ENCODE peak calls at places on chromosomes 6 and 20, in seven cellular contexts. One of them, this sample, is unnamed.

GRCh38 chr6:37668251-37668650 is 29.4 kb downstream of the MDGA1 start:
- DNase-seq in thoracic aorta: no peak
- DNase-seq in cardiac fibroblast: peak; percentile 38
- DNase-seq in fibroblast of lung: no peak
- DNase-seq in CD8-positive, alpha-beta T cell: no peak
- DNase-seq in PC-9: peak; percentile 93
- DNase-seq in transverse colon: no peak
- DNase-seq in this sample: peak; percentile 73

GRCh38 chr6:164016056-164016455 is 601.5 kb downstream of the QKI start:
- DNase-seq in thoracic aorta: no peak
- DNase-seq in cardiac fibroblast: no peak
- DNase-seq in fibroblast of lung: no peak
- DNase-seq in CD8-positive, alpha-beta T cell: no peak
- DNase-seq in PC-9: no peak
- DNase-seq in transverse colon: no peak
- DNase-seq in this sample: no peak

GRCh38 chr6:7730003-7730402 is 4.1 kb downstream of the BMP6 start:
- DNase-seq in thoracic aorta: no peak
- DNase-seq in cardiac fibroblast: peak; percentile 46
- DNase-seq in fibroblast of lung: no peak
- DNase-seq in CD8-positive, alpha-beta T cell: no peak
- DNase-seq in PC-9: no peak
- DNase-seq in transverse colon: no peak
- DNase-seq in this sample: no peak

GRCh38 chr20:13671500-13672288 is 33.0 kb upstream of the TASP1 start:
- DNase-seq in thoracic aorta: peak; percentile 17
- DNase-seq in cardiac fibroblast: peak; percentile 66
- DNase-seq in fibroblast of lung: peak; percentile 90
- DNase-seq in CD8-positive, alpha-beta T cell: no peak
- DNase-seq in PC-9: no peak
- DNase-seq in transverse colon: no peak
- DNase-seq in this sample: peak; percentile 25

GRCh38 chr20:54014301-54014914 is 56.0 kb downstream of the BCAS1 start:
- DNase-seq in thoracic aorta: no peak
- DNase-seq in cardiac fibroblast: no peak
- DNase-seq in fibroblast of lung: no peak
- DNase-seq in CD8-positive, alpha-beta T cell: no peak
- DNase-seq in PC-9: no peak
- DNase-seq in transverse colon: no peak
- DNase-seq in this sample: no peak

GRCh38 chr20:53281557-53282117 is 309.5 kb downstream of the TSHZ2 start:
- DNase-seq in thoracic aorta: no peak
- DNase-seq in cardiac fibroblast: no peak
- DNase-seq in fibroblast of lung: no peak
- DNase-seq in CD8-positive, alpha-beta T cell: no peak
- DNase-seq in PC-9: peak; percentile 26
- DNase-seq in transverse colon: no peak
- DNase-seq in this sample: no peak

GRCh38 chr6:109381747-109382575 is at the start of gene CD164:
- DNase-seq in thoracic aorta: peak; percentile 75
- DNase-seq in cardiac fibroblast: peak; percentile 96
- DNase-seq in fibroblast of lung: peak; percentile 92
- DNase-seq in CD8-positive, alpha-beta T cell: peak; percentile 95
- DNase-seq in PC-9: peak; percentile 84
- DNase-seq in transverse colon: peak; percentile 94
- DNase-seq in this sample: peak; percentile 95

GRCh38 chr6:136225496-136225895 is 24.6 kb downstream of the MTFR2 start:
- DNase-seq in thoracic aorta: no peak
- DNase-seq in cardiac fibroblast: peak; percentile 56
- DNase-seq in fibroblast of lung: peak; percentile 12
- DNase-seq in CD8-positive, alpha-beta T cell: no peak
- DNase-seq in PC-9: no peak
- DNase-seq in transverse colon: no peak
- DNase-seq in this sample: peak; percentile 39

GRCh38 chr6:152380993-152381898 is 255.9 kb downstream of the SYNE1 start:
- DNase-seq in thoracic aorta: peak; percentile 68
- DNase-seq in cardiac fibroblast: peak; percentile 98
- DNase-seq in fibroblast of lung: peak; percentile 98
- DNase-seq in CD8-positive, alpha-beta T cell: no peak
- DNase-seq in PC-9: no peak
- DNase-seq in transverse colon: peak; percentile 53
- DNase-seq in this sample: peak; percentile 56

GRCh38 chr6:82980086-82980485 is 85.6 kb downstream of the UBE3D start:
- DNase-seq in thoracic aorta: no peak
- DNase-seq in cardiac fibroblast: peak; percentile 87
- DNase-seq in fibroblast of lung: peak; percentile 81
- DNase-seq in CD8-positive, alpha-beta T cell: no peak
- DNase-seq in PC-9: no peak
- DNase-seq in transverse colon: no peak
- DNase-seq in this sample: peak; percentile 62

GRCh38 chr6:63351995-63352586 is 32.3 kb upstream of the LGSN start:
- DNase-seq in thoracic aorta: no peak
- DNase-seq in cardiac fibroblast: peak; percentile 83
- DNase-seq in fibroblast of lung: peak; percentile 57
- DNase-seq in CD8-positive, alpha-beta T cell: no peak
- DNase-seq in PC-9: peak; percentile 51
- DNase-seq in transverse colon: no peak
- DNase-seq in this sample: peak; percentile 71

GRCh38 chr6:26501482-26501986 is 1.4 kb downstream of the BTN1A1 start:
- DNase-seq in thoracic aorta: peak; percentile 3
- DNase-seq in cardiac fibroblast: peak; percentile 19
- DNase-seq in fibroblast of lung: peak; percentile 27
- DNase-seq in CD8-positive, alpha-beta T cell: no peak
- DNase-seq in PC-9: no peak
- DNase-seq in transverse colon: peak; percentile 33
- DNase-seq in this sample: peak; percentile 25

GRCh38 chr20:36887779-36888133 is 11.8 kb downstream of the TLDC2 start:
- DNase-seq in thoracic aorta: no peak
- DNase-seq in cardiac fibroblast: no peak
- DNase-seq in fibroblast of lung: no peak
- DNase-seq in CD8-positive, alpha-beta T cell: no peak
- DNase-seq in PC-9: no peak
- DNase-seq in transverse colon: no peak
- DNase-seq in this sample: no peak

GRCh38 chr20:19048898-19049889 is 163.2 kb upstream of the SLC24A3 start:
- DNase-seq in thoracic aorta: no peak
- DNase-seq in cardiac fibroblast: no peak
- DNase-seq in fibroblast of lung: no peak
- DNase-seq in CD8-positive, alpha-beta T cell: no peak
- DNase-seq in PC-9: no peak
- DNase-seq in transverse colon: no peak
- DNase-seq in this sample: no peak

GRCh38 chr6:43773050-43773956 is 3.3 kb downstream of the VEGFA start:
- DNase-seq in thoracic aorta: no peak
- DNase-seq in cardiac fibroblast: peak; percentile 60
- DNase-seq in fibroblast of lung: peak; percentile 19
- DNase-seq in CD8-positive, alpha-beta T cell: peak; percentile 43
- DNase-seq in PC-9: peak; percentile 67
- DNase-seq in transverse colon: peak; percentile 82
- DNase-seq in this sample: peak; percentile 76

GRCh38 chr20:58389324-58389967 is 417 bp downstream of the VAPB start:
- DNase-seq in thoracic aorta: no peak
- DNase-seq in cardiac fibroblast: peak; percentile 40
- DNase-seq in fibroblast of lung: peak; percentile 43
- DNase-seq in CD8-positive, alpha-beta T cell: peak; percentile 53
- DNase-seq in PC-9: peak; percentile 42
- DNase-seq in transverse colon: peak; percentile 48
- DNase-seq in this sample: peak; percentile 47

DNA sequence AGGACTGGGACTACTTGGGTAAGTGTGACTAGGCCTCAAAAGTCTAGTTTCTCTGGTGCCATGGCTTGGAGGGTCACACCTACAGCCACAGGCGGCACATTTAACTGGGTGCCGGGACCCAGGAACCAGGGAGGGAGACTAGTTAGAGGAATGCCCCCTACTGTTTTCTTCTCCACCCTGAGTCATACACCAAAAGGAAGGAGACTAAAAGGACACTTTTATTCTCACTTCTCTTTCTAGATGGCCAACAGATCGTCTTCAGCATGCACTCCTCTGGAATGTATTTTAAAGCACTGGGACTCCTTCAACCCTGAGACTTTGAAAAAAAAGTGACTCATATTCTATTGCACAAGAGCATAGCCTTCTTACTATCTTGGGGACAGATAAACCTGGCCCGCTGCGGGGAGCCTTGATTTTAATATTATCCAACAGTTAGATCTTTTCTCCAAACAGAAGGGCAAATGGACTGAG is 33.4 kb downstream of the PLN start:
- DNase-seq in thoracic aorta: no peak
- DNase-seq in cardiac fibroblast: peak; percentile 85
- DNase-seq in fibroblast of lung: peak; percentile 81
- DNase-seq in CD8-positive, alpha-beta T cell: no peak
- DNase-seq in PC-9: peak; percentile 45
- DNase-seq in transverse colon: no peak
- DNase-seq in this sample: peak; percentile 53
- TF ChIP-seq CTCF in thoracic aorta: no peak
- TF ChIP-seq CTCF in cardiac fibroblast: no peak
- TF ChIP-seq CTCF in fibroblast of lung: no peak
- TF ChIP-seq CTCF in CD8-positive, alpha-beta T cell: no peak
- TF ChIP-seq CTCF in PC-9: no peak
- TF ChIP-seq CTCF in transverse colon: no peak
- TF ChIP-seq CTCF in this sample: no peak

GRCh38 chr6:22632561-22632960 is 63.2 kb downstream of the HDGFL1 start:
- DNase-seq in thoracic aorta: no peak
- DNase-seq in cardiac fibroblast: no peak
- DNase-seq in fibroblast of lung: no peak
- DNase-seq in CD8-positive, alpha-beta T cell: no peak
- DNase-seq in PC-9: no peak
- DNase-seq in transverse colon: no peak
- DNase-seq in this sample: no peak

GRCh38 chr6:22631101-22631500 is 61.7 kb downstream of the HDGFL1 start:
- DNase-seq in thoracic aorta: no peak
- DNase-seq in cardiac fibroblast: no peak
- DNase-seq in fibroblast of lung: peak; percentile 78
- DNase-seq in CD8-positive, alpha-beta T cell: no peak
- DNase-seq in PC-9: no peak
- DNase-seq in transverse colon: no peak
- DNase-seq in this sample: no peak

GRCh38 chr6:22637781-22638180 is 68.4 kb downstream of the HDGFL1 start:
- DNase-seq in thoracic aorta: no peak
- DNase-seq in cardiac fibroblast: no peak
- DNase-seq in fibroblast of lung: no peak
- DNase-seq in CD8-positive, alpha-beta T cell: no peak
- DNase-seq in PC-9: no peak
- DNase-seq in transverse colon: no peak
- DNase-seq in this sample: no peak

GRCh38 chr6:22642254-22642653 is 72.9 kb downstream of the HDGFL1 start:
- DNase-seq in thoracic aorta: no peak
- DNase-seq in cardiac fibroblast: peak; percentile 49
- DNase-seq in fibroblast of lung: peak; percentile 59
- DNase-seq in CD8-positive, alpha-beta T cell: no peak
- DNase-seq in PC-9: no peak
- DNase-seq in transverse colon: no peak
- DNase-seq in this sample: no peak

GRCh38 chr6:22636450-22636849 is 67.1 kb downstream of the HDGFL1 start:
- DNase-seq in thoracic aorta: no peak
- DNase-seq in cardiac fibroblast: no peak
- DNase-seq in fibroblast of lung: peak; percentile 56
- DNase-seq in CD8-positive, alpha-beta T cell: no peak
- DNase-seq in PC-9: no peak
- DNase-seq in transverse colon: no peak
- DNase-seq in this sample: no peak
- H3K4me3 ChIP-seq in thoracic aorta: no peak overlapping the region
- H3K4me3 ChIP-seq in cardiac fibroblast: no peak overlapping the region
- H3K4me3 ChIP-seq in fibroblast of lung: no peak overlapping the region
- H3K4me3 ChIP-seq in CD8-positive, alpha-beta T cell: no peak overlapping the region
- H3K4me3 ChIP-seq in PC-9: no peak overlapping the region
- H3K4me3 ChIP-seq in transverse colon: no peak overlapping the region
- H3K4me3 ChIP-seq in this sample: no peak overlapping the region

DNA sequence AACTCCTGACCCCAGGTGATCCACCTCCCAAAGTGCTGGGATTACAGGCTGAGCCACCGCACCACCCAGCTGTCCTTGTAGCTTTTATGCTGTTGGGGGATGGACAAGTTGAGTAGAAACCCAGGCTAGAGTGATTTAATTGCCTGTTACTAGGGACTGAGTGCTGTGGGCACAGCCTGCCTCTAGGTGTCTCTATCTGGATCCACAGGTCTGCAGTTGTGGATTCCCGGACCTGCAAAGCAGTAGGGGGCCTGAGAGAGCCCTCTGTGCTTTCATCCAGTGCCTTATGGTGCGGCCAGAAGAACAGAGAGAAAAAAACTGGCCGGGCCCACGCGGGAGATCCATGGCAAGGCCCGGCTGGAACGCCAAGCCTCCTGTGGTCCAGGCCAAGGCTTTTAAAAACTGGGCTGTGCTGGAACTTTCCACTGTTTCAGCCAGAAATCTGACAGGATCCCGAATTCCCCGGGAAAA is 5.1 kb downstream of the SIRPA start:
- DNase-seq in thoracic aorta: no peak
- DNase-seq in cardiac fibroblast: peak; percentile 73
- DNase-seq in fibroblast of lung: peak; percentile 81
- DNase-seq in CD8-positive, alpha-beta T cell: no peak
- DNase-seq in PC-9: peak; percentile 54
- DNase-seq in transverse colon: peak; percentile 33
- DNase-seq in this sample: peak; percentile 76
- TF ChIP-seq CTCF in thoracic aorta: peak; percentile 12
- TF ChIP-seq CTCF in cardiac fibroblast: peak; percentile 77
- TF ChIP-seq CTCF in fibroblast of lung: peak; percentile 59
- TF ChIP-seq CTCF in CD8-positive, alpha-beta T cell: no peak
- TF ChIP-seq CTCF in PC-9: peak; percentile 60
- TF ChIP-seq CTCF in transverse colon: peak; percentile 43
- TF ChIP-seq CTCF in this sample: peak; percentile 77

GRCh38 chr20:20450461-20451027 is 82.6 kb downstream of the INSM1 start:
- DNase-seq in thoracic aorta: no peak
- DNase-seq in cardiac fibroblast: no peak
- DNase-seq in fibroblast of lung: peak; percentile 36
- DNase-seq in CD8-positive, alpha-beta T cell: no peak
- DNase-seq in PC-9: no peak
- DNase-seq in transverse colon: no peak
- DNase-seq in this sample: no peak

GRCh38 chr20:20454850-20455627 is 87.1 kb downstream of the INSM1 start:
- DNase-seq in thoracic aorta: no peak
- DNase-seq in cardiac fibroblast: no peak
- DNase-seq in fibroblast of lung: no peak
- DNase-seq in CD8-positive, alpha-beta T cell: no peak
- DNase-seq in PC-9: no peak
- DNase-seq in transverse colon: no peak
- DNase-seq in this sample: no peak

GRCh38 chr20:20454367-20454766 is 86.5 kb downstream of the INSM1 start:
- DNase-seq in thoracic aorta: no peak
- DNase-seq in cardiac fibroblast: no peak
- DNase-seq in fibroblast of lung: no peak
- DNase-seq in CD8-positive, alpha-beta T cell: no peak
- DNase-seq in PC-9: no peak
- DNase-seq in transverse colon: no peak
- DNase-seq in this sample: no peak

GRCh38 chr20:20448891-20449290 is 81.0 kb downstream of the INSM1 start:
- DNase-seq in thoracic aorta: no peak
- DNase-seq in cardiac fibroblast: no peak
- DNase-seq in fibroblast of lung: no peak
- DNase-seq in CD8-positive, alpha-beta T cell: no peak
- DNase-seq in PC-9: no peak
- DNase-seq in transverse colon: no peak
- DNase-seq in this sample: no peak

DNA sequence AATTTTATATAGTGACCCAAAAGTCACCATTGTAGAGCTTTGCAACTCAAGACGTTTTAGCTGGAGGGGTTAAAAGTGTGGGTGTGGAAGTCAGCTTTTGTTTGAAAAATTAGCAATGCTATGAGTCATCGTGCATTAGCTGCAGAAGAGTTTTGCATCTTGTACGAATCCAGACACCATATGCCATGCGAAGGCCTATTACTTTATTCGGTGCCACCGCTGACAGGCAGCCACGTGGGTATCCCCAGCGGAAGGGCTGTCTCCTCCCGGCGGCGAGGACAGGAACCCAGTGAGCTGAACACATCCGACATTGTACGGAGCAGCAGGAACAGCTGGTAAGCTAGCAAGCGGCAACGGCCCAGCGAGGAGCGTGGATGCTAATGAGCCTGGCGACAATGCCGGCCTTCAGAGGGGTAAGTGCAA is 84.4 kb downstream of the INSM1 start:
- DNase-seq in thoracic aorta: no peak
- DNase-seq in cardiac fibroblast: peak; percentile 65
- DNase-seq in fibroblast of lung: peak; percentile 84
- DNase-seq in CD8-positive, alpha-beta T cell: peak; percentile 57
- DNase-seq in PC-9: no peak
- DNase-seq in transverse colon: peak; percentile 54
- DNase-seq in this sample: peak; percentile 84
- H3K4me3 ChIP-seq in thoracic aorta: peak overlapping the region; percentile 35
- H3K4me3 ChIP-seq in cardiac fibroblast: no peak overlapping the region
- H3K4me3 ChIP-seq in fibroblast of lung: peak overlapping the region; percentile 12
- H3K4me3 ChIP-seq in CD8-positive, alpha-beta T cell: no peak overlapping the region
- H3K4me3 ChIP-seq in PC-9: no peak overlapping the region
- H3K4me3 ChIP-seq in transverse colon: peak overlapping the region; percentile 5
- H3K4me3 ChIP-seq in this sample: no peak overlapping the region

This sample was measured in epithelial cell of esophagus.